ENCODE peak calls at places on chromosomes 12 and 14, in four cellular contexts. L, R, P and B are unnamed samples.

GRCh38 chr14:66507181-66507721 is 696 bp upstream of the GPHN start:
- DNase-seq in L (no peak), P (no peak), R (no peak), B (no peak)

GRCh38 chr12:40376533-40377267 is 151.9 kb downstream of the LRRK2 start:
- DNase-seq in L (no peak), P (no peak), R (no peak), B (no peak)

GRCh38 chr12:24778486-24779304 is 170.2 kb downstream of the BCAT1 start:
- DNase-seq in P (peak), L (no peak), R (peak), B (peak)

GRCh38 chr14:101444116-101444515 is 117.2 kb upstream of the DIO3 start:
- DNase-seq in P (no peak), R (peak), L (no peak), B (no peak)

GRCh38 chr14:50045039-50045711 is 71.2 kb downstream of the VCPKMT start:
- DNase-seq in R (peak), P (no peak), L (no peak), B (peak)

GRCh38 chr12:18589316-18589715 is 148.5 kb downstream of the PLCZ1 start:
- DNase-seq in R (no peak), L (no peak), P (no peak), B (no peak)

GRCh38 chr12:105317942-105318614 is 12.4 kb upstream of the C12orf75 start:
- DNase-seq in L (no peak), P (no peak), R (peak), B (peak)

GRCh38 chr12:79451988-79452387 is 238.8 kb downstream of the PAWR start:
- DNase-seq in R (peak), P (no peak), L (no peak), B (peak)

DNA sequence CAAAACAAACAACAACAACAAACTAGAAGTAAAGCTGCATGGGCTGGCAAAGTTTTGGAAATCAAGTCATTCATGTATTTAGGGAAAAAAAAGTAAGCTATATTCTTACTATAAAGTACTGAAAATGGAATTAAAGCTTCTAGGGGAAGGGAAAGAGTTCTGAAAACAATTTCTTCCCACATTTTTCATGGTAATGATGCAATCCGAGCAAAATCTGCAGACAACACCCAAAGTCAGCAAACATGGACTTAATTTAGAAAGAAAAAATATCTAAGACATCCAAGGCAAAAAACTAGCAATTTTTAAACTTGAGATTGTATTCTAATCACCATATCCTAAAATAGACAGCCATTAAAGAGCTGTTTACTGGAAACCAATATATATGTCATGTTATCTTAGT is 86.3 kb downstream of the LRP6 start:
- DNase-seq in R (no peak), L (no peak), P (no peak), B (no peak)
- TF ChIP-seq HMGXB4 in R (no peak), L (no peak), P (no peak), B (no peak)

DNA sequence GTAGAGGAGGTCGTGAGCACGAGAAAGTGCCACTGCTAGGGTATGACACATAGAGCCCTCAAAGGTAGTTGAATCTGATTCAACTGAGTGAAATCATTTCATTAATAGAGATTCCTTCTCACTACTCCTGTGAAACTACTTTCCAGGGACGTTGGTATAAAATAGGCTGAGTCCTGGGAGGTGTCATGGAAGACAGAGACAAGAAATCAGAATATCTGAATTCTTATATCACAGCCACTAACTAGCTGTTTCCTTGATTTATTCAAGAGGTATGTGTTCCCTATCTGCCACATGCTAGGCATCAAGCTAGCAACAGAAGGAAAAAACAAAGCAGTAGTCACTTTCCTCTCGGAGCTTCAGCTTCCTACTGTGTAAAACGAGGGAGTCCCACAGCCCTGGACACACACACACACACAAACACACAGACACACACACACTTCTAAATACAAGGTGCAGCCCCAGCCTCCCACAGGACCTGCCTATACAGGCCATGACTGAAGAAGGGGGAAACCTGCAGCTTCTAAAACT is 89.2 kb downstream of the DPF3 start:
- DNase-seq in P (no peak), R (no peak), L (no peak), B (no peak)
- TF ChIP-seq HMGXB4 in P (no peak), R (no peak), L (no peak), B (no peak)

DNA sequence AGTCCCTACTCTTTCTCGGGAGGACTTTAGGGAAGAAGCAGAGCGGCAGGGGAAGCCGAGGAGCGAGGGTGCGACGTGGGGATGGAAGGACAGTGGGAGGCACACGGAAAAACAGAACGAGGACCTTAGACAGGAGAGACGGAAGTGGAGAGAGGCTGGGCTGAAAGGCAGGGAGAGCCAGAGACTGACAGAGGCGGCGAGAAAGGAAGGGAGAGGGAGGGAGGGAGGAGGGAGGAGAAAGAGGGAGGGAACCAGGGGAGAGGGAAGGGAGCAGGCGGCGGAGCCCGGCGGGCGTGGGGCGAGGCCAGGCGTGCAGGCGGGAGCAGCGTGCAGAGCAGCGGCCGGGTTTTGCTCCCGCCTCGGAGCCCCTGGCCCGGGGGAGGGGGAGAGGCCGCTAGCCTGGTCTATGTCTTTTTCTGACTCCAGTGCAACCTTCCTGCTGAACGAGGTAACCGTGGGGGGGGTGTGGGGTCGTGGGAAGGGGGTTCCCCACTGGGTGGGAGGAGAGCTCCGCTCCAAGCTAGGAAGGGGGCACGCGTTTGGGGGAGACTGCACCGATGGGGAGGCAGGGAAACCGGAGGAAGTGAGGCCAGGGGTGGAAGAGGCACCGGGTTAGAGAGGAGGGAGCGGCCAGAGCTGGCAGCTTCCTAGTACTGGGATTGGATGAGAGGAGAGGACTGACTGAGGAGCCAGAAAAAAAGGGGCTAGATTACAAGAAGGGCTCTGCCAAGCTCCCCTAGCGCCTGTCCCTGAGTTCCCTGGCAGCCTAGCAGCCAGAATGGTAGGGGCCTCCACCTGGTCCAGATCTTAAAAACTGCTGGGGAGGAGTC is 2.8 kb upstream of the CACNB3 start:
- DNase-seq in L (peak), P (peak), R (peak), B (peak)
- TF ChIP-seq HMGXB4 in L (no peak), P (no peak), R (no peak), B (no peak)

GRCh38 chr12:112163056-112163455 is 37.7 kb downstream of the TRAFD1 start:
- DNase-seq in R (no peak), P (no peak), L (no peak), B (no peak)

GRCh38 chr12:112160611-112161010 is 35.3 kb downstream of the TRAFD1 start:
- DNase-seq in L (no peak), P (no peak), R (no peak), B (no peak)

GRCh38 chr12:112161711-112162110 is 36.4 kb downstream of the TRAFD1 start:
- DNase-seq in P (no peak), L (no peak), R (no peak), B (no peak)

GRCh38 chr12:112163471-112164325 is 38.3 kb downstream of the TRAFD1 start:
- DNase-seq in L (no peak), P (no peak), R (no peak), B (no peak)

GRCh38 chr12:112162261-112162790 is 37.0 kb downstream of the TRAFD1 start:
- DNase-seq in R (no peak), L (no peak), P (no peak), B (no peak)
- TF ChIP-seq HMGXB4 in R (no peak), L (no peak), P (no peak), B (no peak)

GRCh38 chr12:50132505-50133135 is 20.6 kb downstream of the COX14 start:
- DNase-seq in R (no peak), P (no peak), L (no peak), B (peak)
- TF ChIP-seq HMGXB4 in R (no peak), P (no peak), L (no peak), B (no peak)

GRCh38 chr12:41919025-41919424 is 225.6 kb downstream of the GXYLT1 start:
- DNase-seq in R (no peak), P (no peak), L (no peak), B (no peak)

GRCh38 chr12:41917827-41918445 is 226.7 kb downstream of the GXYLT1 start:
- DNase-seq in P (no peak), L (no peak), R (no peak), B (no peak)

GRCh38 chr12:41919526-41920305 is 225.0 kb downstream of the GXYLT1 start:
- DNase-seq in R (no peak), P (no peak), L (no peak), B (no peak)

GRCh38 chr12:41924111-41924510 is 220.6 kb downstream of the GXYLT1 start:
- DNase-seq in L (no peak), P (no peak), R (peak), B (no peak)

GRCh38 chr12:41923351-41923750 is 221.3 kb downstream of the GXYLT1 start:
- DNase-seq in R (no peak), P (no peak), L (no peak), B (no peak)
- TF ChIP-seq HMGXB4 in R (no peak), P (no peak), L (no peak), B (no peak)

DNA sequence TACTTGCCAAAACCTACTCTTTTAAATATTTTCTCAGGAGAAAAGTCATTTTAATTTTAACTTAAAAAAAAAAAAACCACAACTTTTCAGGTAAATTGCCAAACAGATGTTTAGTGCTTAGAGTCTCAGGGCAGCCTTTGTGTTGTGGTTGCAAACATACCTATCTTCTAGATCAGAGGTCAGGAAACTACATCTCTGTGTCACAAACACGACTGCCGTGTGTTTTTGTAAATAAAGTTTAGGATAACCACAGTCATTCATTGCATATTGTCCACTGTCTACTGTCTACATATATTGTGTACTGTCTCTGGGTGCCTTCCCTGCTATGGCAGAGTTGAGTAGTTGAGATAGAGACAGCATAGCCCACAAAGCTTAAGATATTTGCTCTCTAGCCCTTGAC is 48.9 kb downstream of the DYRK2 start:
- DNase-seq in R (no peak), L (no peak), P (no peak), B (no peak)
- TF ChIP-seq HMGXB4 in R (no peak), L (no peak), P (no peak), B (no peak)

GRCh38 chr14:68712703-68713370 is 80.0 kb downstream of the ZFP36L1 start:
- DNase-seq in P (no peak), R (no peak), L (no peak), B (no peak)

GRCh38 chr14:68710776-68711175 is 82.1 kb downstream of the ZFP36L1 start:
- DNase-seq in P (no peak), R (no peak), L (no peak), B (no peak)

GRCh38 chr14:68713782-68714181 is 79.1 kb downstream of the ZFP36L1 start:
- DNase-seq in P (no peak), R (no peak), L (no peak), B (no peak)

GRCh38 chr14:68709007-68709406 is 83.9 kb downstream of the ZFP36L1 start:
- DNase-seq in L (no peak), P (no peak), R (no peak), B (no peak)

GRCh38 chr14:68711551-68712437 is 81.1 kb downstream of the ZFP36L1 start:
- DNase-seq in P (no peak), R (no peak), L (no peak), B (no peak)
- TF ChIP-seq HMGXB4 in P (no peak), R (no peak), L (no peak), B (no peak)

GRCh38 chr14:89540830-89541470 is 123.9 kb upstream of the FOXN3 start:
- DNase-seq in L (no peak), P (no peak), R (peak), B (no peak)
- TF ChIP-seq HMGXB4 in L (no peak), P (no peak), R (no peak), B (no peak)